ENCODE peak calls at places on chromosomes 11 and 22, in nine cellular contexts. F is NCI-H69, Z is GM19239, C is fibroblast of pulmonary artery, P is GM06990, G is foreskin fibroblast, T is A549, H is mesendoderm, S is ELF-1. Y is an unnamed sample.
A peak's percentile ranks its signal among the peaks of the same experiment; 100 is the strongest.

GRCh38 chr22:17213976-17214375 is 5.3 kb downstream of the ADA2 start:
- DNase-seq in F (peak; percentile 74), Z (no peak), C (peak; percentile 55), P (no peak), G (no peak), T (no peak), H (peak; percentile 66), S (peak; percentile 59), Y (no peak)

GRCh38 chr11:86591631-86592030 is 80.8 kb downstream of the ME3 start:
- DNase-seq in F (no peak), Z (no peak), C (no peak), P (no peak), G (no peak), T (no peak), H (no peak), S (no peak), Y (no peak)

GRCh38 chr11:57399221-57399620 is 8.8 kb upstream of the PRG2 start:
- DNase-seq in F (no peak), Z (no peak), C (no peak), P (no peak), G (no peak), T (no peak), H (peak; percentile 8), S (no peak), Y (no peak)

GRCh38 chr11:47108214-47108613 is 68.5 kb downstream of the ARFGAP2 start:
- DNase-seq in F (no peak), Z (no peak), C (no peak), P (no peak), G (no peak), T (no peak), H (no peak), S (no peak), Y (no peak)

GRCh38 chr11:69295995-69296889 is 2.3 kb downstream of the MYEOV start:
- DNase-seq in F (no peak), Z (no peak), C (peak; percentile 93), P (peak; percentile 30), G (peak; percentile 87), T (no peak), H (no peak), S (no peak), Y (no peak)

GRCh38 chr11:44680982-44681597 is 45.7 kb upstream of the TSPAN18 start:
- DNase-seq in F (no peak), Z (no peak), C (peak; percentile 25), P (no peak), G (no peak), T (no peak), H (peak; percentile 18), S (peak; percentile 21), Y (no peak)

GRCh38 chr11:44904261-44905080 is 46.2 kb downstream of the TP53I11 start:
- DNase-seq in F (peak; percentile 74), Z (no peak), C (no peak), P (no peak), G (no peak), T (no peak), H (no peak), S (peak; percentile 20), Y (no peak)

GRCh38 chr11:127470485-127470884 is 469.9 kb upstream of the KIRREL3 start:
- DNase-seq in F (peak; percentile 62), Z (peak; percentile 7), C (no peak), P (no peak), G (no peak), T (no peak), H (peak; percentile 44), S (peak; percentile 6), Y (no peak)

GRCh38 chr11:67313125-67313890 is 10.0 kb downstream of the SSH3 start:
- DNase-seq in F (no peak), Z (no peak), C (no peak), P (no peak), G (no peak), T (no peak), H (no peak), S (no peak), Y (no peak)

GRCh38 chr22:43109921-43110443 is 568 bp upstream of the BIK start:
- DNase-seq in F (peak; percentile 40), Z (no peak), C (no peak), P (no peak), G (peak; percentile 29), T (no peak), H (no peak), S (peak; percentile 52), Y (no peak)

GRCh38 chr11:102955624-102956023 is at the start of gene MMP13:
- DNase-seq in F (no peak), Z (no peak), C (no peak), P (no peak), G (no peak), T (no peak), H (peak; percentile 8), S (no peak), Y (no peak)

GRCh38 chr11:16976360-16976759 is 37.9 kb downstream of the PLEKHA7 start:
- DNase-seq in F (no peak), Z (no peak), C (no peak), P (no peak), G (no peak), T (no peak), H (no peak), S (no peak), Y (no peak)

GRCh38 chr11:45209480-45209879 is 63.0 kb downstream of the PRDM11 start:
- DNase-seq in F (no peak), Z (no peak), C (no peak), P (no peak), G (no peak), T (no peak), H (no peak), S (no peak), Y (no peak)

GRCh38 chr11:66462911-66463310 is 3.8 kb upstream of the PELI3 start:
- DNase-seq in F (no peak), Z (no peak), C (no peak), P (no peak), G (no peak), T (no peak), H (no peak), S (no peak), Y (no peak)

GRCh38 chr11:108007819-108008218 is 879 bp upstream of the CUL5 start:
- DNase-seq in F (no peak), Z (no peak), C (no peak), P (no peak), G (no peak), T (no peak), H (no peak), S (no peak), Y (no peak)

GRCh38 chr11:6443269-6444003 is 2.6 kb upstream of the HPX start:
- DNase-seq in F (peak; percentile 63), Z (peak; percentile 51), C (peak; percentile 69), P (no peak), G (peak; percentile 77), T (peak; percentile 57), H (peak; percentile 69), S (peak; percentile 80), Y (no peak)

GRCh38 chr22:44543781-44544181 is 45.7 kb upstream of the RTL6 start:
- DNase-seq in F (no peak), Z (no peak), C (no peak), P (no peak), G (peak; percentile 34), T (no peak), H (no peak), S (peak; percentile 10), Y (no peak)

GRCh38 chr11:12694182-12694531 is 19.9 kb downstream of the TEAD1 start:
- DNase-seq in F (peak; percentile 67), Z (no peak), C (no peak), P (no peak), G (no peak), T (no peak), H (no peak), S (no peak), Y (no peak)

GRCh38 chr11:13261600-13262061 is 16.0 kb upstream of the BMAL1 start:
- DNase-seq in F (peak; percentile 43), Z (no peak), C (peak; percentile 82), P (no peak), G (peak; percentile 84), T (peak; percentile 69), H (peak; percentile 88), S (peak; percentile 82), Y (no peak)

GRCh38 chr22:21754523-21755128 is 19.0 kb upstream of the YPEL1 start:
- DNase-seq in F (no peak), Z (no peak), C (peak; percentile 36), P (no peak), G (peak; percentile 57), T (no peak), H (peak; percentile 44), S (no peak), Y (no peak)

GRCh38 chr11:64225608-64226506 is at the start of the genes NUDT22 and TRPT1:
- DNase-seq in F (peak; percentile 96), Z (peak; percentile 92), C (peak; percentile 69), P (peak; percentile 92), G (peak; percentile 93), T (peak; percentile 90), H (peak; percentile 85), S (peak; percentile 86), Y (no peak)

GRCh38 chr11:71500601-71501021 is 26.5 kb upstream of the KRTAP5-7 start:
- DNase-seq in F (peak; percentile 44), Z (no peak), C (no peak), P (no peak), G (no peak), T (no peak), H (no peak), S (no peak), Y (no peak)

GRCh38 chr11:8333431-8334401 is 70.0 kb upstream of the LMO1 start:
- DNase-seq in F (peak; percentile 52), Z (no peak), C (no peak), P (no peak), G (peak; percentile 20), T (peak; percentile 35), H (peak; percentile 54), S (no peak), Y (no peak)

GRCh38 chr22:24474221-24474620 is 20.9 kb upstream of the UPB1 start:
- DNase-seq in F (no peak), Z (no peak), C (peak; percentile 91), P (no peak), G (peak; percentile 80), T (no peak), H (peak; percentile 87), S (peak; percentile 30), Y (no peak)

GRCh38 chr11:23013509-23013908 is 153.2 kb upstream of the CCDC179 start:
- DNase-seq in F (no peak), Z (no peak), C (no peak), P (no peak), G (no peak), T (no peak), H (no peak), S (no peak), Y (no peak)

GRCh38 chr11:109849946-109850345 is 243.2 kb upstream of the ZC3H12C start:
- DNase-seq in F (peak; percentile 80), Z (no peak), C (no peak), P (no peak), G (no peak), T (no peak), H (no peak), S (no peak), Y (no peak)

GRCh38 chr11:61195016-61195695 is 8.2 kb upstream of the PGA3 start:
- DNase-seq in F (no peak), Z (no peak), C (no peak), P (no peak), G (no peak), T (no peak), H (no peak), S (no peak), Y (no peak)

GRCh38 chr11:103648670-103649400 is 387.6 kb upstream of the DDI1 start:
- DNase-seq in F (no peak), Z (no peak), C (peak; percentile 50), P (peak; percentile 61), G (no peak), T (no peak), H (no peak), S (no peak), Y (no peak)

GRCh38 chr11:17343907-17344306 is 7.7 kb upstream of the NCR3LG1 start:
- DNase-seq in F (no peak), Z (no peak), C (peak; percentile 84), P (no peak), G (peak; percentile 93), T (no peak), H (peak; percentile 63), S (no peak), Y (no peak)

GRCh38 chr22:41274856-41275255 is 11.1 kb downstream of the RANGAP1 start:
- DNase-seq in F (no peak), Z (no peak), C (no peak), P (no peak), G (no peak), T (no peak), H (no peak), S (no peak), Y (no peak)